ENCODE peak calls at places on chromosomes 16 and 17, in eight cellular contexts. One of them, this sample, is unnamed.

GRCh38 chr16:23838485-23839142 is 2.8 kb downstream of the PRKCB start:
- DNase-seq in substantia nigra: no peak
- DNase-seq in A549: no peak
- DNase-seq in AG08395: no peak
- DNase-seq in endothelial cell: no peak
- DNase-seq in mucosa of descending colon: no peak
- DNase-seq in T-helper 1 cell: no peak
- DNase-seq in HCEC 1CT: no peak
- DNase-seq in this sample: no peak

GRCh38 chr17:79387783-79388182 is 223.1 kb downstream of the RBFOX3 start:
- DNase-seq in A549: no peak
- DNase-seq in endothelial cell: no peak
- DNase-seq in mucosa of descending colon: no peak
- DNase-seq in substantia nigra: no peak
- DNase-seq in AG08395: no peak
- DNase-seq in T-helper 1 cell: no peak
- DNase-seq in HCEC 1CT: no peak
- DNase-seq in this sample: no peak

GRCh38 chr17:27848941-27849340 is 44.2 kb downstream of the LYRM9 start:
- DNase-seq in endothelial cell: no peak
- DNase-seq in substantia nigra: no peak
- DNase-seq in AG08395: no peak
- DNase-seq in T-helper 1 cell: no peak
- DNase-seq in mucosa of descending colon: no peak
- DNase-seq in HCEC 1CT: no peak
- DNase-seq in A549: no peak
- DNase-seq in this sample: no peak

GRCh38 chr16:56606688-56607618 is 1.4 kb upstream of the MT2A start:
- DNase-seq in endothelial cell: peak
- DNase-seq in mucosa of descending colon: peak
- DNase-seq in substantia nigra: no peak
- DNase-seq in AG08395: peak
- DNase-seq in A549: peak
- DNase-seq in HCEC 1CT: peak
- DNase-seq in T-helper 1 cell: no peak
- DNase-seq in this sample: peak

GRCh38 chr16:4330277-4330882 is 14.5 kb downstream of the GLIS2 start:
- DNase-seq in mucosa of descending colon: peak
- DNase-seq in endothelial cell: peak
- DNase-seq in AG08395: peak
- DNase-seq in T-helper 1 cell: peak
- DNase-seq in substantia nigra: peak
- DNase-seq in A549: peak
- DNase-seq in HCEC 1CT: peak
- DNase-seq in this sample: peak

GRCh38 chr16:58094791-58095574 is 34.2 kb downstream of the CFAP20 start:
- DNase-seq in substantia nigra: no peak
- DNase-seq in endothelial cell: no peak
- DNase-seq in mucosa of descending colon: no peak
- DNase-seq in T-helper 1 cell: peak
- DNase-seq in HCEC 1CT: no peak
- DNase-seq in AG08395: no peak
- DNase-seq in A549: no peak
- DNase-seq in this sample: no peak

GRCh38 chr17:31696703-31697325 is 162.2 kb downstream of the COPRS start:
- DNase-seq in mucosa of descending colon: no peak
- DNase-seq in A549: no peak
- DNase-seq in AG08395: no peak
- DNase-seq in T-helper 1 cell: no peak
- DNase-seq in substantia nigra: no peak
- DNase-seq in endothelial cell: no peak
- DNase-seq in HCEC 1CT: no peak
- DNase-seq in this sample: no peak

GRCh38 chr17:75224983-75225382 is 19.5 kb downstream of the NUP85 start:
- DNase-seq in A549: no peak
- DNase-seq in mucosa of descending colon: no peak
- DNase-seq in HCEC 1CT: no peak
- DNase-seq in substantia nigra: no peak
- DNase-seq in T-helper 1 cell: no peak
- DNase-seq in endothelial cell: no peak
- DNase-seq in AG08395: no peak
- DNase-seq in this sample: no peak

GRCh38 chr16:52547001-52547833 is at the start of gene TOX3:
- DNase-seq in endothelial cell: peak
- DNase-seq in T-helper 1 cell: no peak
- DNase-seq in substantia nigra: no peak
- DNase-seq in mucosa of descending colon: peak
- DNase-seq in AG08395: no peak
- DNase-seq in A549: no peak
- DNase-seq in HCEC 1CT: no peak
- DNase-seq in this sample: no peak

GRCh38 chr16:74899786-74900185 is 85.1 kb downstream of the WDR59 start:
- DNase-seq in substantia nigra: no peak
- DNase-seq in mucosa of descending colon: no peak
- DNase-seq in endothelial cell: no peak
- DNase-seq in HCEC 1CT: no peak
- DNase-seq in A549: no peak
- DNase-seq in AG08395: no peak
- DNase-seq in T-helper 1 cell: no peak
- DNase-seq in this sample: no peak

GRCh38 chr17:48037036-48037881 is at the start of gene COPZ2:
- DNase-seq in mucosa of descending colon: peak
- DNase-seq in endothelial cell: peak
- DNase-seq in A549: peak
- DNase-seq in substantia nigra: peak
- DNase-seq in HCEC 1CT: peak
- DNase-seq in AG08395: peak
- DNase-seq in T-helper 1 cell: peak
- DNase-seq in this sample: peak

GRCh38 chr16:19751478-19751877 is 33.4 kb downstream of the IQCK start:
- DNase-seq in A549: no peak
- DNase-seq in substantia nigra: no peak
- DNase-seq in T-helper 1 cell: no peak
- DNase-seq in AG08395: no peak
- DNase-seq in mucosa of descending colon: no peak
- DNase-seq in HCEC 1CT: no peak
- DNase-seq in endothelial cell: no peak
- DNase-seq in this sample: no peak

GRCh38 chr17:63156986-63157385 is 191.0 kb downstream of the TANC2 start:
- DNase-seq in HCEC 1CT: no peak
- DNase-seq in endothelial cell: no peak
- DNase-seq in mucosa of descending colon: no peak
- DNase-seq in AG08395: no peak
- DNase-seq in A549: no peak
- DNase-seq in T-helper 1 cell: no peak
- DNase-seq in substantia nigra: no peak
- DNase-seq in this sample: no peak

GRCh38 chr16:85003723-85004586 is 7.4 kb downstream of the ZDHHC7 start:
- DNase-seq in HCEC 1CT: no peak
- DNase-seq in AG08395: no peak
- DNase-seq in endothelial cell: no peak
- DNase-seq in substantia nigra: no peak
- DNase-seq in mucosa of descending colon: no peak
- DNase-seq in A549: no peak
- DNase-seq in T-helper 1 cell: no peak
- DNase-seq in this sample: no peak

GRCh38 chr16:84223456-84223855 is 16.4 kb downstream of the KCNG4 start:
- DNase-seq in HCEC 1CT: no peak
- DNase-seq in AG08395: no peak
- DNase-seq in T-helper 1 cell: no peak
- DNase-seq in mucosa of descending colon: no peak
- DNase-seq in endothelial cell: no peak
- DNase-seq in A549: no peak
- DNase-seq in substantia nigra: no peak
- DNase-seq in this sample: no peak

GRCh38 chr17:68697850-68698313 is 96.7 kb upstream of the FAM20A start:
- DNase-seq in endothelial cell: no peak
- DNase-seq in HCEC 1CT: peak
- DNase-seq in T-helper 1 cell: no peak
- DNase-seq in mucosa of descending colon: no peak
- DNase-seq in A549: no peak
- DNase-seq in substantia nigra: no peak
- DNase-seq in AG08395: peak
- DNase-seq in this sample: no peak

GRCh38 chr16:51401673-51402072 is 250.6 kb upstream of the SALL1 start:
- DNase-seq in HCEC 1CT: no peak
- DNase-seq in mucosa of descending colon: no peak
- DNase-seq in AG08395: no peak
- DNase-seq in endothelial cell: no peak
- DNase-seq in A549: no peak
- DNase-seq in substantia nigra: no peak
- DNase-seq in T-helper 1 cell: no peak
- DNase-seq in this sample: no peak

GRCh38 chr17:43212641-43213490 is 1.2 kb downstream of the TMEM106A start:
- DNase-seq in substantia nigra: no peak
- DNase-seq in mucosa of descending colon: no peak
- DNase-seq in AG08395: no peak
- DNase-seq in endothelial cell: no peak
- DNase-seq in HCEC 1CT: no peak
- DNase-seq in T-helper 1 cell: no peak
- DNase-seq in A549: no peak
- DNase-seq in this sample: no peak

GRCh38 chr17:7173687-7174602 is 5.2 kb downstream of the ASGR1 start:
- DNase-seq in substantia nigra: no peak
- DNase-seq in A549: no peak
- DNase-seq in AG08395: no peak
- DNase-seq in endothelial cell: peak
- DNase-seq in HCEC 1CT: no peak
- DNase-seq in mucosa of descending colon: peak
- DNase-seq in T-helper 1 cell: peak
- DNase-seq in this sample: peak

GRCh38 chr17:74052993-74053744 is 150.3 kb upstream of the RPL38 start:
- DNase-seq in HCEC 1CT: no peak
- DNase-seq in A549: no peak
- DNase-seq in endothelial cell: no peak
- DNase-seq in substantia nigra: no peak
- DNase-seq in T-helper 1 cell: no peak
- DNase-seq in AG08395: no peak
- DNase-seq in mucosa of descending colon: no peak
- DNase-seq in this sample: no peak

GRCh38 chr17:50195196-50195865 is 6.1 kb downstream of the COL1A1 start:
- DNase-seq in T-helper 1 cell: no peak
- DNase-seq in mucosa of descending colon: peak
- DNase-seq in substantia nigra: no peak
- DNase-seq in A549: no peak
- DNase-seq in HCEC 1CT: no peak
- DNase-seq in AG08395: no peak
- DNase-seq in endothelial cell: no peak
- DNase-seq in this sample: no peak

GRCh38 chr16:46690281-46691178 is 1.1 kb downstream of the ORC6 start:
- DNase-seq in HCEC 1CT: no peak
- DNase-seq in substantia nigra: no peak
- DNase-seq in T-helper 1 cell: no peak
- DNase-seq in AG08395: no peak
- DNase-seq in endothelial cell: peak
- DNase-seq in A549: no peak
- DNase-seq in mucosa of descending colon: peak
- DNase-seq in this sample: peak

GRCh38 chr16:86382067-86382773 is 128.1 kb upstream of the FOXF1 start:
- DNase-seq in A549: no peak
- DNase-seq in AG08395: no peak
- DNase-seq in T-helper 1 cell: no peak
- DNase-seq in endothelial cell: no peak
- DNase-seq in HCEC 1CT: no peak
- DNase-seq in substantia nigra: no peak
- DNase-seq in mucosa of descending colon: no peak
- DNase-seq in this sample: no peak

GRCh38 chr17:41777579-41778188 is 8.8 kb downstream of the JUP start:
- DNase-seq in T-helper 1 cell: no peak
- DNase-seq in substantia nigra: peak
- DNase-seq in A549: peak
- DNase-seq in AG08395: peak
- DNase-seq in HCEC 1CT: peak
- DNase-seq in endothelial cell: no peak
- DNase-seq in mucosa of descending colon: peak
- DNase-seq in this sample: peak

GRCh38 chr17:16953347-16953746 is 18.6 kb downstream of the TNFRSF13B start:
- DNase-seq in substantia nigra: no peak
- DNase-seq in HCEC 1CT: no peak
- DNase-seq in endothelial cell: no peak
- DNase-seq in mucosa of descending colon: no peak
- DNase-seq in AG08395: no peak
- DNase-seq in T-helper 1 cell: no peak
- DNase-seq in A549: no peak
- DNase-seq in this sample: no peak

GRCh38 chr17:60231234-60231633 is 81.5 kb downstream of the CA4 start:
- DNase-seq in AG08395: peak
- DNase-seq in endothelial cell: no peak
- DNase-seq in A549: peak
- DNase-seq in mucosa of descending colon: no peak
- DNase-seq in T-helper 1 cell: no peak
- DNase-seq in substantia nigra: no peak
- DNase-seq in HCEC 1CT: peak
- DNase-seq in this sample: no peak

GRCh38 chr16:89113661-89114060 is 20.0 kb downstream of the ACSF3 start:
- DNase-seq in HCEC 1CT: no peak
- DNase-seq in T-helper 1 cell: no peak
- DNase-seq in substantia nigra: no peak
- DNase-seq in mucosa of descending colon: peak
- DNase-seq in A549: no peak
- DNase-seq in AG08395: no peak
- DNase-seq in endothelial cell: no peak
- DNase-seq in this sample: no peak

GRCh38 chr17:78915872-78916632 is 9.1 kb downstream of the TIMP2 start:
- DNase-seq in AG08395: peak
- DNase-seq in HCEC 1CT: peak
- DNase-seq in endothelial cell: peak
- DNase-seq in mucosa of descending colon: no peak
- DNase-seq in substantia nigra: peak
- DNase-seq in A549: peak
- DNase-seq in T-helper 1 cell: no peak
- DNase-seq in this sample: no peak

GRCh38 chr17:54256530-54256929 is 433.8 kb downstream of the KIF2B start:
- DNase-seq in substantia nigra: no peak
- DNase-seq in mucosa of descending colon: no peak
- DNase-seq in endothelial cell: no peak
- DNase-seq in A549: no peak
- DNase-seq in HCEC 1CT: no peak
- DNase-seq in T-helper 1 cell: no peak
- DNase-seq in AG08395: no peak
- DNase-seq in this sample: no peak

GRCh38 chr17:61806941-61807340 is 56.4 kb downstream of the BRIP1 start:
- DNase-seq in substantia nigra: no peak
- DNase-seq in T-helper 1 cell: no peak
- DNase-seq in endothelial cell: no peak
- DNase-seq in A549: no peak
- DNase-seq in AG08395: no peak
- DNase-seq in HCEC 1CT: no peak
- DNase-seq in mucosa of descending colon: no peak
- DNase-seq in this sample: no peak

GRCh38 chr17:83065660-83066542 is 13.5 kb upstream of the METRNL start:
- DNase-seq in AG08395: no peak
- DNase-seq in endothelial cell: no peak
- DNase-seq in A549: no peak
- DNase-seq in mucosa of descending colon: peak
- DNase-seq in substantia nigra: no peak
- DNase-seq in HCEC 1CT: no peak
- DNase-seq in T-helper 1 cell: no peak
- DNase-seq in this sample: no peak

GRCh38 chr17:80705988-80706387 is 161.3 kb downstream of the RPTOR start:
- DNase-seq in mucosa of descending colon: no peak
- DNase-seq in T-helper 1 cell: peak
- DNase-seq in substantia nigra: no peak
- DNase-seq in endothelial cell: no peak
- DNase-seq in A549: no peak
- DNase-seq in AG08395: no peak
- DNase-seq in HCEC 1CT: no peak
- DNase-seq in this sample: no peak